ENCODE peak calls at places on chromosomes 5 and 9, in six cellular contexts. One of them, this sample, is unnamed.

GRCh38 chr5:180330270-180330648 is 22.9 kb downstream of the GFPT2 start:
- DNase-seq in IMR-90: no peak
- DNase-seq in H1: no peak
- DNase-seq in H9: no peak
- DNase-seq in neuronal stem cell: no peak
- DNase-seq in mesendoderm: no peak
- DNase-seq in this sample: no peak

GRCh38 chr9:126673689-126674364 is 60.1 kb downstream of the LMX1B start:
- DNase-seq in mesendoderm: no peak
- DNase-seq in neuronal stem cell: no peak
- DNase-seq in H9: no peak
- DNase-seq in H1: no peak
- DNase-seq in IMR-90: peak; percentile 2
- DNase-seq in this sample: no peak

GRCh38 chr9:34332370-34332964 is 3.1 kb downstream of the NUDT2 start:
- DNase-seq in neuronal stem cell: peak; percentile 30
- DNase-seq in H1: no peak
- DNase-seq in IMR-90: peak; percentile 55
- DNase-seq in H9: no peak
- DNase-seq in mesendoderm: peak; percentile 65
- DNase-seq in this sample: no peak

GRCh38 chr5:160434022-160434531 is 12.4 kb downstream of the PTTG1 start:
- DNase-seq in mesendoderm: peak; percentile 67
- DNase-seq in neuronal stem cell: peak; percentile 30
- DNase-seq in IMR-90: no peak
- DNase-seq in H1: no peak
- DNase-seq in H9: peak; percentile 61
- DNase-seq in this sample: no peak

GRCh38 chr5:33379757-33380156 is 61.0 kb upstream of the TARS1 start:
- DNase-seq in IMR-90: peak; percentile 47
- DNase-seq in H1: peak; percentile 58
- DNase-seq in neuronal stem cell: peak; percentile 30
- DNase-seq in H9: peak; percentile 64
- DNase-seq in mesendoderm: peak; percentile 78
- DNase-seq in this sample: peak; percentile 20

GRCh38 chr5:125595095-125595494 is 828.1 kb upstream of the GRAMD2B start:
- DNase-seq in mesendoderm: no peak
- DNase-seq in H9: no peak
- DNase-seq in neuronal stem cell: no peak
- DNase-seq in H1: no peak
- DNase-seq in IMR-90: peak; percentile 82
- DNase-seq in this sample: peak; percentile 36

GRCh38 chr9:93183663-93184438 is at the start of gene WNK2:
- DNase-seq in mesendoderm: peak; percentile 29
- DNase-seq in H9: peak; percentile 65
- DNase-seq in IMR-90: no peak
- DNase-seq in H1: peak; percentile 82
- DNase-seq in neuronal stem cell: peak; percentile 50
- DNase-seq in this sample: peak; percentile 40

GRCh38 chr5:181053760-181054122 is 13.7 kb downstream of the BTNL9 start:
- DNase-seq in mesendoderm: peak; percentile 19
- DNase-seq in H1: no peak
- DNase-seq in H9: peak; percentile 53
- DNase-seq in IMR-90: no peak
- DNase-seq in neuronal stem cell: no peak
- DNase-seq in this sample: no peak

GRCh38 chr9:69655065-69655464 is 17.1 kb downstream of the APBA1 start:
- DNase-seq in H1: no peak
- DNase-seq in H9: no peak
- DNase-seq in IMR-90: no peak
- DNase-seq in neuronal stem cell: no peak
- DNase-seq in mesendoderm: no peak
- DNase-seq in this sample: peak; percentile 4

GRCh38 chr9:37862530-37862929 is 41.4 kb downstream of the SLC25A51 start:
- DNase-seq in H1: no peak
- DNase-seq in H9: no peak
- DNase-seq in neuronal stem cell: no peak
- DNase-seq in mesendoderm: no peak
- DNase-seq in IMR-90: no peak
- DNase-seq in this sample: no peak

GRCh38 chr9:92790542-92791527 is 26.2 kb upstream of the BICD2 start:
- DNase-seq in H1: peak; percentile 87
- DNase-seq in H9: peak; percentile 72
- DNase-seq in neuronal stem cell: peak; percentile 70
- DNase-seq in IMR-90: peak; percentile 75
- DNase-seq in mesendoderm: peak; percentile 75
- DNase-seq in this sample: peak; percentile 71

GRCh38 chr5:39437469-39437868 is 12.7 kb upstream of the DAB2 start:
- DNase-seq in H1: no peak
- DNase-seq in mesendoderm: peak; percentile 33
- DNase-seq in H9: no peak
- DNase-seq in neuronal stem cell: no peak
- DNase-seq in IMR-90: no peak
- DNase-seq in this sample: no peak

GRCh38 chr5:172106511-172107356 is 81.3 kb downstream of the STK10 start:
- DNase-seq in IMR-90: no peak
- DNase-seq in neuronal stem cell: peak; percentile 76
- DNase-seq in mesendoderm: peak; percentile 64
- DNase-seq in H1: peak; percentile 96
- DNase-seq in H9: peak; percentile 70
- DNase-seq in this sample: peak; percentile 60

GRCh38 chr9:109182940-109183798 is 16.1 kb upstream of the FRRS1L start:
- DNase-seq in neuronal stem cell: no peak
- DNase-seq in mesendoderm: peak; percentile 68
- DNase-seq in IMR-90: peak; percentile 15
- DNase-seq in H9: peak; percentile 72
- DNase-seq in H1: peak; percentile 58
- DNase-seq in this sample: peak; percentile 77

GRCh38 chr9:114184071-114184470 is 28.7 kb downstream of the COL27A1 start:
- DNase-seq in mesendoderm: no peak
- DNase-seq in IMR-90: peak; percentile 71
- DNase-seq in neuronal stem cell: no peak
- DNase-seq in H1: no peak
- DNase-seq in H9: no peak
- DNase-seq in this sample: no peak

GRCh38 chr5:122112733-122113558 is 16.4 kb upstream of the ZNF474 start:
- DNase-seq in H9: no peak
- DNase-seq in IMR-90: no peak
- DNase-seq in neuronal stem cell: no peak
- DNase-seq in H1: no peak
- DNase-seq in mesendoderm: no peak
- DNase-seq in this sample: no peak

GRCh38 chr9:133946840-133947486 is 45.2 kb downstream of the VAV2 start:
- DNase-seq in mesendoderm: no peak
- DNase-seq in H1: no peak
- DNase-seq in H9: no peak
- DNase-seq in IMR-90: no peak
- DNase-seq in neuronal stem cell: no peak
- DNase-seq in this sample: no peak

GRCh38 chr5:138725885-138726457 is 27.3 kb upstream of the CTNNA1 start:
- DNase-seq in IMR-90: no peak
- DNase-seq in mesendoderm: no peak
- DNase-seq in neuronal stem cell: peak; percentile 29
- DNase-seq in H9: no peak
- DNase-seq in H1: no peak
- DNase-seq in this sample: peak; percentile 30

GRCh38 chr5:73740274-73740790 is 114.3 kb downstream of the ARHGEF28 start:
- DNase-seq in H1: no peak
- DNase-seq in neuronal stem cell: no peak
- DNase-seq in H9: no peak
- DNase-seq in IMR-90: no peak
- DNase-seq in mesendoderm: no peak
- DNase-seq in this sample: no peak

GRCh38 chr9:123511326-123511974 is 155.5 kb downstream of the CRB2 start:
- DNase-seq in H1: no peak
- DNase-seq in IMR-90: no peak
- DNase-seq in H9: no peak
- DNase-seq in mesendoderm: no peak
- DNase-seq in neuronal stem cell: no peak
- DNase-seq in this sample: no peak

GRCh38 chr9:133759146-133759900 is 21.2 kb upstream of the SARDH start:
- DNase-seq in IMR-90: no peak
- DNase-seq in mesendoderm: no peak
- DNase-seq in H1: peak; percentile 63
- DNase-seq in H9: peak; percentile 76
- DNase-seq in neuronal stem cell: no peak
- DNase-seq in this sample: no peak

GRCh38 chr9:71308454-71308853 is 187.0 kb upstream of the TRPM3 start:
- DNase-seq in H9: no peak
- DNase-seq in mesendoderm: no peak
- DNase-seq in H1: no peak
- DNase-seq in neuronal stem cell: no peak
- DNase-seq in IMR-90: no peak
- DNase-seq in this sample: no peak

GRCh38 chr9:71306134-71306533 is 184.7 kb upstream of the TRPM3 start:
- DNase-seq in H1: no peak
- DNase-seq in mesendoderm: no peak
- DNase-seq in H9: no peak
- DNase-seq in IMR-90: no peak
- DNase-seq in neuronal stem cell: no peak
- DNase-seq in this sample: peak; percentile 40

GRCh38 chr9:71303351-71303750 is 181.9 kb upstream of the TRPM3 start:
- DNase-seq in H1: no peak
- DNase-seq in IMR-90: peak; percentile 1
- DNase-seq in neuronal stem cell: no peak
- DNase-seq in mesendoderm: no peak
- DNase-seq in H9: no peak
- DNase-seq in this sample: peak; percentile 48

DNA sequence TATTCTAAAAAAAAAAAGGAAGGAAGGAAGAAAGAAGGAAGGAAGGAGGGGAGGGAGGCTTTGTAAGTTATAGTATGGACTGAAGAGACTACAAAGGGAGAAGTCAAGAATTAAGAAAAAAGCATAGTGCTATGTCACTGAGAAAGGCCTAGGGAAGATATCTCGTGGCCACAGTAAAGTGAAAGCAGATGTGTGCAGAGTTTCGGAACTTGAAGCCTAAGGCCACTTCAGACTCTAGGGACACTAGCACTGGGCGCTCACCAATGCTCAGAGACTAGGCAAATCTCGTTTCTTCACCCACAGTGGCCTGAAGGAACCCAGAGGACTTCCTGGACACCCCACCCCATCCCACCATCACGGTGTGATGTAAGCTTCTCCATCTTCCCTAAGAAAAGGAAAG is 181.4 kb upstream of the TRPM3 start:
- DNase-seq in H9: no peak
- DNase-seq in mesendoderm: no peak
- DNase-seq in H1: no peak
- DNase-seq in IMR-90: no peak
- DNase-seq in neuronal stem cell: no peak
- DNase-seq in this sample: no peak
- H3K9ac ChIP-seq in H9: no peak overlapping the region
- H3K9ac ChIP-seq in mesendoderm: no peak overlapping the region
- H3K9ac ChIP-seq in H1: no peak overlapping the region
- H3K9ac ChIP-seq in IMR-90: no peak overlapping the region
- H3K9ac ChIP-seq in neuronal stem cell: no peak overlapping the region
- H3K9ac ChIP-seq in this sample: no peak overlapping the region

GRCh38 chr9:129930743-129931142 is 95.5 kb downstream of the USP20 start:
- DNase-seq in IMR-90: no peak
- DNase-seq in H1: no peak
- DNase-seq in neuronal stem cell: no peak
- DNase-seq in H9: no peak
- DNase-seq in mesendoderm: peak; percentile 10
- DNase-seq in this sample: no peak
- H2BK5ac ChIP-seq in IMR-90: no peak overlapping the region
- H2BK5ac ChIP-seq in H1: no peak overlapping the region
- H2BK5ac ChIP-seq in neuronal stem cell: no peak overlapping the region
- H2BK5ac ChIP-seq in H9: no peak overlapping the region
- H2BK5ac ChIP-seq in mesendoderm: no peak overlapping the region
- H2BK5ac ChIP-seq in this sample: no peak overlapping the region

DNA sequence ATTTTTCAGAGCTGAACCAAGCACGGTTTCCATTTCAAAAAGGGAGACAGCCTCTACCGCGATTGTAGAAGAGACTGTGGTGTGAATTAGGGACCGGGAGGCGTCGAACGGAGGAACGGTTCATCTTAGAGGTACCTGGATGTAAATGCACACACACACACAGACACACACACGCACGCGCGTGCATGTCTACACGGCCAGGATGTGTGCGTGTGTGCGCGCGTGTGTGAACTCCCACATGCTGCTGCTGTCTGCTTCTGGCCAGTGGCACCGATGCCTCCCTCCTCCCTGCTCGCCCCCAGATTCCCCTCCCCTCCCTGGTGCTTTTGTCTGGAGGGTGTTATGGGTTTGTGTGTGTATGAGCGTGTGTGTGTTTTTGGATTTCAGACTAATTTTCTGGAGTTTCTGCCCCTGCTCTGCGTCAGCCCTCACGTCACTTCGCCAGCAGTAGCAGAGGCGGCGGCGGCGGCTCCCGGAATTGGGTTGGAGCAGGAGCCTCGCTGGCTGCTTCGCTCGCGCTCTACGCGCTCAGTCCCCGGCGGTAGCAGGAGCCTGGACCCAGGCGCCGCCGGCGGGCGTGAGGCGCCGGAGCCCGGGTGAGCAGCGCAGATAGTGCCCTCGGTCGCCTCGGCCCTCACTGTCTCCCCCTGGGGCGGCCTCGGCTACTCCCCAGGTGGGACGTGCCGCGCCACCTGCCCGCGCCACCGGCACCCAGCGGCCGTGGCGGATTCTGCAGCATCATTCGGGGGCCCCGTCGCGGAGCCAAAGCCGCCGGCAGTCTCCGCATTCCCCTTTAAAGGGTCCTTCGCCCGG is at the start of gene NTRK2:
- DNase-seq in neuronal stem cell: peak; percentile 45
- DNase-seq in mesendoderm: peak; percentile 60
- DNase-seq in IMR-90: peak; percentile 2
- DNase-seq in H1: peak; percentile 72
- DNase-seq in H9: peak; percentile 58
- DNase-seq in this sample: peak; percentile 13
- H3K9ac ChIP-seq in neuronal stem cell: peak within 1 kb of the TSS; percentile 83
- H3K9ac ChIP-seq in mesendoderm: peak within 1 kb of the TSS; percentile 44
- H3K9ac ChIP-seq in IMR-90: no peak within 1 kb of the TSS
- H3K9ac ChIP-seq in H1: no peak within 1 kb of the TSS
- H3K9ac ChIP-seq in H9: no peak within 1 kb of the TSS
- H3K9ac ChIP-seq in this sample: no peak within 1 kb of the TSS

GRCh38 chr5:41083306-41083705 is 12.2 kb upstream of the MROH2B start:
- DNase-seq in H9: no peak
- DNase-seq in H1: no peak
- DNase-seq in mesendoderm: no peak
- DNase-seq in neuronal stem cell: no peak
- DNase-seq in IMR-90: peak; percentile 37
- DNase-seq in this sample: no peak

GRCh38 chr5:41087461-41087860 is 16.3 kb upstream of the MROH2B start:
- DNase-seq in mesendoderm: no peak
- DNase-seq in H9: no peak
- DNase-seq in IMR-90: peak; percentile 96
- DNase-seq in neuronal stem cell: no peak
- DNase-seq in H1: no peak
- DNase-seq in this sample: no peak
- H2BK5ac ChIP-seq in mesendoderm: no peak overlapping the region
- H2BK5ac ChIP-seq in H9: no peak overlapping the region
- H2BK5ac ChIP-seq in IMR-90: peak overlapping the region; percentile 100
- H2BK5ac ChIP-seq in neuronal stem cell: no peak overlapping the region
- H2BK5ac ChIP-seq in H1: no peak overlapping the region
- H2BK5ac ChIP-seq in this sample: no peak overlapping the region

GRCh38 chr5:80959768-80960442 is at the start of gene RASGRF2:
- DNase-seq in neuronal stem cell: peak; percentile 49
- DNase-seq in mesendoderm: peak; percentile 84
- DNase-seq in H1: peak; percentile 72
- DNase-seq in H9: peak; percentile 66
- DNase-seq in IMR-90: peak; percentile 44
- DNase-seq in this sample: peak; percentile 88
- H3K9ac ChIP-seq in neuronal stem cell: peak within 1 kb of the TSS; percentile 64
- H3K9ac ChIP-seq in mesendoderm: peak within 1 kb of the TSS; percentile 68
- H3K9ac ChIP-seq in H1: no peak within 1 kb of the TSS
- H3K9ac ChIP-seq in H9: peak within 1 kb of the TSS; percentile 66
- H3K9ac ChIP-seq in IMR-90: peak within 1 kb of the TSS; percentile 84
- H3K9ac ChIP-seq in this sample: peak within 1 kb of the TSS; percentile 93